ENCODE peak calls at places on chromosomes 1 and 21, in five cellular contexts. One of them, this sample, is unnamed. For H3K4me1, the result is how much of the 10 kb centered on the place peaks cover.

GRCh38 chr1:41662656-41663437 is 178.4 kb upstream of the EDN2 start:
- DNase-seq in aorta: peak
- DNase-seq in heart right ventricle: peak
- DNase-seq in body of pancreas: peak
- DNase-seq in NT2/D1: no peak
- DNase-seq in this sample: no peak

GRCh38 chr1:201715801-201716741 is 112.9 kb upstream of the IPO9 start:
- DNase-seq in aorta: no peak
- DNase-seq in NT2/D1: no peak
- DNase-seq in body of pancreas: peak
- DNase-seq in heart right ventricle: no peak
- DNase-seq in this sample: no peak

GRCh38 chr1:212537610-212538009 is 71.0 kb upstream of the ATF3 start:
- DNase-seq in NT2/D1: no peak
- DNase-seq in body of pancreas: no peak
- DNase-seq in aorta: no peak
- DNase-seq in heart right ventricle: no peak
- DNase-seq in this sample: no peak

GRCh38 chr21:41246808-41247207 is 69.8 kb upstream of the FAM3B start:
- DNase-seq in heart right ventricle: no peak
- DNase-seq in aorta: no peak
- DNase-seq in NT2/D1: no peak
- DNase-seq in body of pancreas: no peak
- DNase-seq in this sample: no peak

GRCh38 chr1:94542088-94542671 is 621 bp upstream of the F3 start:
- DNase-seq in heart right ventricle: peak
- DNase-seq in body of pancreas: peak
- DNase-seq in NT2/D1: no peak
- DNase-seq in aorta: peak
- DNase-seq in this sample: peak

GRCh38 chr1:74237787-74238186 is 2.6 kb downstream of the TNNI3K start:
- DNase-seq in heart right ventricle: no peak
- DNase-seq in NT2/D1: no peak
- DNase-seq in aorta: no peak
- DNase-seq in body of pancreas: no peak
- DNase-seq in this sample: no peak

GRCh38 chr1:153506831-153507413 is 28.9 kb downstream of the S100A6 start:
- DNase-seq in NT2/D1: no peak
- DNase-seq in aorta: peak
- DNase-seq in body of pancreas: peak
- DNase-seq in heart right ventricle: peak
- DNase-seq in this sample: peak

GRCh38 chr1:44792736-44793502 is 4.9 kb upstream of the BEST4 start:
- DNase-seq in body of pancreas: peak
- DNase-seq in heart right ventricle: no peak
- DNase-seq in NT2/D1: no peak
- DNase-seq in aorta: peak
- DNase-seq in this sample: no peak

GRCh38 chr1:30751830-30752650 is 5.5 kb downstream of the LAPTM5 start:
- DNase-seq in NT2/D1: no peak
- DNase-seq in heart right ventricle: no peak
- DNase-seq in aorta: no peak
- DNase-seq in body of pancreas: no peak
- DNase-seq in this sample: no peak

GRCh38 chr1:228655796-228656394 is 79.4 kb upstream of the RHOU start:
- DNase-seq in body of pancreas: no peak
- DNase-seq in NT2/D1: no peak
- DNase-seq in aorta: no peak
- DNase-seq in heart right ventricle: no peak
- DNase-seq in this sample: no peak

GRCh38 chr1:152745289-152745704 is 12.5 kb upstream of the KPRP start:
- DNase-seq in heart right ventricle: no peak
- DNase-seq in aorta: no peak
- DNase-seq in body of pancreas: no peak
- DNase-seq in NT2/D1: no peak
- DNase-seq in this sample: peak

GRCh38 chr1:187226396-187226795 is 397.6 kb downstream of the PLA2G4A start:
- DNase-seq in NT2/D1: no peak
- DNase-seq in aorta: no peak
- DNase-seq in heart right ventricle: no peak
- DNase-seq in body of pancreas: no peak
- DNase-seq in this sample: peak

GRCh38 chr1:178960781-178961180 is 64.9 kb upstream of the FAM20B start:
- DNase-seq in body of pancreas: no peak
- DNase-seq in aorta: no peak
- DNase-seq in heart right ventricle: no peak
- DNase-seq in NT2/D1: no peak
- DNase-seq in this sample: no peak

GRCh38 chr1:168483531-168483930 is 60.3 kb downstream of the XCL2 start:
- DNase-seq in NT2/D1: no peak
- DNase-seq in heart right ventricle: no peak
- DNase-seq in aorta: no peak
- DNase-seq in body of pancreas: no peak
- DNase-seq in this sample: peak

GRCh38 chr1:55781944-55782482 is 566.8 kb upstream of the USP24 start:
- DNase-seq in aorta: no peak
- DNase-seq in NT2/D1: no peak
- DNase-seq in heart right ventricle: no peak
- DNase-seq in body of pancreas: peak
- DNase-seq in this sample: peak

GRCh38 chr1:153238536-153238935 is 21.0 kb upstream of the LORICRIN start:
- DNase-seq in aorta: no peak
- DNase-seq in body of pancreas: no peak
- DNase-seq in heart right ventricle: no peak
- DNase-seq in NT2/D1: no peak
- DNase-seq in this sample: no peak

GRCh38 chr1:221911714-221912113 is 169.8 kb upstream of the DUSP10 start:
- DNase-seq in heart right ventricle: no peak
- DNase-seq in body of pancreas: no peak
- DNase-seq in aorta: no peak
- DNase-seq in NT2/D1: no peak
- DNase-seq in this sample: no peak

GRCh38 chr1:94562502-94563260 is 21.1 kb upstream of the F3 start:
- DNase-seq in aorta: no peak
- DNase-seq in heart right ventricle: no peak
- DNase-seq in body of pancreas: peak
- DNase-seq in NT2/D1: no peak
- DNase-seq in this sample: no peak

GRCh38 chr1:226873771-226874578 is 3.6 kb downstream of the PSEN2 start:
- DNase-seq in heart right ventricle: no peak
- DNase-seq in aorta: no peak
- DNase-seq in NT2/D1: no peak
- DNase-seq in body of pancreas: peak
- DNase-seq in this sample: no peak

GRCh38 chr1:214085325-214085724 is 97.6 kb downstream of the PROX1 start:
- DNase-seq in body of pancreas: no peak
- DNase-seq in aorta: no peak
- DNase-seq in NT2/D1: no peak
- DNase-seq in heart right ventricle: no peak
- DNase-seq in this sample: no peak

GRCh38 chr1:157235307-157235706 is 97.1 kb upstream of the ETV3 start:
- DNase-seq in NT2/D1: no peak
- DNase-seq in body of pancreas: no peak
- DNase-seq in aorta: no peak
- DNase-seq in heart right ventricle: no peak
- DNase-seq in this sample: no peak

GRCh38 chr1:95042286-95042685 is 30.5 kb downstream of the ALG14 start:
- DNase-seq in body of pancreas: no peak
- DNase-seq in NT2/D1: no peak
- DNase-seq in aorta: no peak
- DNase-seq in heart right ventricle: no peak
- DNase-seq in this sample: no peak

GRCh38 chr1:87778896-87779295 is 450.2 kb downstream of the LMO4 start:
- DNase-seq in aorta: no peak
- DNase-seq in NT2/D1: peak
- DNase-seq in heart right ventricle: no peak
- DNase-seq in body of pancreas: no peak
- DNase-seq in this sample: peak

GRCh38 chr1:151362308-151363155 is 10.0 kb downstream of the SELENBP1 start:
- DNase-seq in aorta: peak
- DNase-seq in heart right ventricle: no peak
- DNase-seq in body of pancreas: no peak
- DNase-seq in NT2/D1: no peak
- DNase-seq in this sample: no peak

GRCh38 chr1:38059632-38060286 is 13.2 kb upstream of the POU3F1 start:
- DNase-seq in heart right ventricle: no peak
- DNase-seq in aorta: no peak
- DNase-seq in NT2/D1: no peak
- DNase-seq in body of pancreas: no peak
- DNase-seq in this sample: no peak

GRCh38 chr1:38053416-38054091 is 7.0 kb upstream of the POU3F1 start:
- DNase-seq in aorta: no peak
- DNase-seq in heart right ventricle: no peak
- DNase-seq in body of pancreas: no peak
- DNase-seq in NT2/D1: no peak
- DNase-seq in this sample: no peak

GRCh38 chr1:38052750-38053415 is 6.3 kb upstream of the POU3F1 start:
- DNase-seq in heart right ventricle: no peak
- DNase-seq in NT2/D1: no peak
- DNase-seq in body of pancreas: no peak
- DNase-seq in aorta: no peak
- DNase-seq in this sample: no peak

GRCh38 chr1:38055398-38055797 is 8.8 kb upstream of the POU3F1 start:
- DNase-seq in NT2/D1: no peak
- DNase-seq in heart right ventricle: no peak
- DNase-seq in aorta: no peak
- DNase-seq in body of pancreas: no peak
- DNase-seq in this sample: no peak

DNA sequence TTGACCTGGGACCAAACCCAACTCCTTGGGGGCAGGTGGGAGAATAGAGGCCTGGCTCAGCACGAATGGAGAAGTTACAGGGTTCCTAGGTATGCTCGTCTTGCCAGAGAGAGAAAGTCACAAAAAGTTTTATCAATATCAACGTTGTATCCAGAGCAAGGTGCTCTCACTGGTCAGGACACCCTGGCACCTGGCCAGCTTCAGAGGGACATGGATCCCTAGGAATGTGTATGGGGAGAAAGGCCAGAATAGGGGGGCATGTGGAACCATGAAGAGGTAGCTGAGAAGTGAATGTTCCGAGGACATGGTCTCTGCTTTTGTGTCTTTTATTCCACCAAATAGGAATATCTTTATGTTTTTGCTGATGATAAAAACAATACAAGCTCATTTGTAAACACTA is 9.4 kb upstream of the POU3F1 start:
- DNase-seq in body of pancreas: no peak
- DNase-seq in heart right ventricle: no peak
- DNase-seq in NT2/D1: no peak
- DNase-seq in aorta: no peak
- DNase-seq in this sample: no peak
- H3K4me1 ChIP-seq in body of pancreas: under half
- H3K4me1 ChIP-seq in heart right ventricle: under half
- H3K4me1 ChIP-seq in NT2/D1: under half
- H3K4me1 ChIP-seq in aorta: under half
- H3K4me1 ChIP-seq in this sample: under half

DNA sequence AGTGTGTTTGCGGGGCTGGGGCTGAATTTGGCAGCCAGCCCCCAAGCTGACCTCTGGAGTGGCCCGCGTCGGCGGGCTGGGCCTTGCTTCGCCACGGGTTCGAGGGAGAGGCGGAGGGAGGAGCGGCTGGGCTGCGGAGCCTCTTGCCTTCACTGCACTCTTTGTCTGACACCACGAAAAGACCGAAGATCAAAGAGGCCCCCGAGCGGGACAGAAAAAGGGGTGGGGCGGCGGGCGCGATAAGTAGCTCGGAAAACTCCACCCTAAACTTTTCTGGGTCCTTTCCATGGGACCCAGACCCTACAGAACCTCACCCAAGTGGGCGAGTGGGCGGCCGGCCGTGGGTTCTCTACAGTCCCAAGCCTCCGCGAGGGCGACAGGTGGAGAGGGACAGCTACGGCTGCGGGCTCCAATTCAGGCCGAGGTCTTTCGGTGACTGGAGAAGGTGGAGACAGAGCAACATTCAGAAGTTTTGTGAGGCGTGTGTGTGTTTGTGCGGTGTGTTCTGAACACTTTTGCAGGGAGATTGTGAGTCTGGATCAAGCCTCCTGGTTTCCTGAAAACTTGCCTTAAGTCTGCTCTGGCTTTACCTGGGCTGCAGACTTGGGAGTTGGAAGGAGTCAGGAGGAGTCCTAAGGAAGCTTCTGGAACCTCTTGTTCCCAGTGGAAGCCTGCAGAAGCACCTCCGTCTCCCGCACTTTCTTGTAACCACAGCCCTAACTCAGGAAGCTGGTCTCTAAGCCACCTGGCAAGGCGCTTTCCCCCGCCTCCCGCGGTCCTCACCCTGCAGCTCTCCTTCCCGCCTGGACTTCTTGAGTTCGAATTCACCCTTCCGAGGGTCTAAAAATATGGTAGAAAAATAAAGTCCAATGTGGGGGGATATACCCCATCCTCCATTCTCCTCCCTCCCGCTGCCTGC is 14.8 kb downstream of the PAX7 start:
- DNase-seq in heart right ventricle: no peak
- DNase-seq in body of pancreas: no peak
- DNase-seq in aorta: no peak
- DNase-seq in NT2/D1: no peak
- DNase-seq in this sample: no peak
- H3K4me1 ChIP-seq in heart right ventricle: under half
- H3K4me1 ChIP-seq in body of pancreas: under half
- H3K4me1 ChIP-seq in aorta: under half
- H3K4me1 ChIP-seq in NT2/D1: under half
- H3K4me1 ChIP-seq in this sample: under half

GRCh38 chr1:21909286-21909759 is 27.8 kb downstream of the HSPG2 start:
- DNase-seq in heart right ventricle: no peak
- DNase-seq in aorta: peak
- DNase-seq in body of pancreas: no peak
- DNase-seq in NT2/D1: no peak
- DNase-seq in this sample: no peak

GRCh38 chr1:21907737-21908136 is 29.4 kb downstream of the HSPG2 start:
- DNase-seq in body of pancreas: no peak
- DNase-seq in aorta: no peak
- DNase-seq in NT2/D1: no peak
- DNase-seq in heart right ventricle: no peak
- DNase-seq in this sample: no peak

GRCh38 chr1:21906173-21907078 is 30.7 kb downstream of the HSPG2 start:
- DNase-seq in NT2/D1: no peak
- DNase-seq in aorta: peak
- DNase-seq in heart right ventricle: peak
- DNase-seq in body of pancreas: no peak
- DNase-seq in this sample: no peak

GRCh38 chr1:21904725-21905520 is 32.2 kb downstream of the HSPG2 start:
- DNase-seq in heart right ventricle: peak
- DNase-seq in body of pancreas: peak
- DNase-seq in aorta: peak
- DNase-seq in NT2/D1: no peak
- DNase-seq in this sample: peak

DNA sequence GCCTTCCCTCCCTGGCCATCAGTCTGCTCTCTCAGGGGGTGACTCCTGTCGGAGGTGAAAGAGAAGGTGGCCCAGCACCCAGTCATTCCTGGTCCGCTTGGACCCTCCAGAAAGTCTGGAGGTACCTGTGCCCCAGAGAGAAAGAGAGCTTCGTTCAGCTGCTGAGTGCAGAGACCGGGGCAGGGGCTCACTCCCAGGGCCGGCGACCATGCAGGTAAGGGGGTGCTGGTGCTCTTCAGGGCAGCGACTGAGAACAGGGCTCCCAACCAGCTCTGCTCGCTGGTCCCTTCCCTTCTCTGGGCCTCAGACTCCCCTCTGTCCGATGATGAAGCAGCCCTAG is 30.1 kb downstream of the HSPG2 start:
- DNase-seq in aorta: no peak
- DNase-seq in heart right ventricle: no peak
- DNase-seq in body of pancreas: no peak
- DNase-seq in NT2/D1: no peak
- DNase-seq in this sample: no peak
- H3K4me1 ChIP-seq in aorta: under half
- H3K4me1 ChIP-seq in heart right ventricle: half or more
- H3K4me1 ChIP-seq in body of pancreas: under half
- H3K4me1 ChIP-seq in NT2/D1: under half
- H3K4me1 ChIP-seq in this sample: under half

GRCh38 chr1:77976433-77977076 is 2.3 kb downstream of the FUBP1 start:
- DNase-seq in aorta: no peak
- DNase-seq in NT2/D1: no peak
- DNase-seq in body of pancreas: no peak
- DNase-seq in heart right ventricle: no peak
- DNase-seq in this sample: no peak
- H3K4me1 ChIP-seq in aorta: under half
- H3K4me1 ChIP-seq in NT2/D1: under half
- H3K4me1 ChIP-seq in body of pancreas: half or more
- H3K4me1 ChIP-seq in heart right ventricle: half or more
- H3K4me1 ChIP-seq in this sample: under half

This sample was measured in foreskin keratinocyte.